ENCODE peak calls at places on chromosome 15, in nine cellular contexts. P is BE2C; D is PC-3; S is upper lobe of left lung; Z is adrenal gland; V is IMR-90; C is osteoblast; F is esophagus squamous epithelium; H is CD8-positive, alpha-beta T cell. U is an unnamed sample.

GRCh38 chr15:38514601-38515000 is 50.0 kb downstream of the RASGRP1 start:
- DNase-seq in P (no peak), H (no peak), Z (no peak), D (no peak), V (no peak), C (no peak), F (no peak), S (no peak), U (no peak)

GRCh38 chr15:32717290-32718081 is at the start of gene GREM1:
- DNase-seq in H (no peak), S (peak; percentile 80), V (peak; percentile 70), F (no peak), D (no peak), Z (no peak), P (no peak), C (peak; percentile 95), U (no peak)

GRCh38 chr15:62799037-62799436 is 243.5 kb upstream of the TPM1 start:
- DNase-seq in D (no peak), V (no peak), F (no peak), S (no peak), C (no peak), H (no peak), P (no peak), Z (no peak), U (no peak)

GRCh38 chr15:66498501-66499386 is 1.2 kb upstream of the SNAPC5 start:
- DNase-seq in S (no peak), C (no peak), P (no peak), H (no peak), F (no peak), Z (no peak), D (peak; percentile 50), V (peak; percentile 51), U (no peak)

GRCh38 chr15:57494575-57494974 is 97.1 kb upstream of the MYZAP start:
- DNase-seq in S (no peak), H (no peak), P (no peak), F (no peak), V (no peak), C (no peak), D (no peak), Z (no peak), U (no peak)

GRCh38 chr15:31271706-31272557 is 54.7 kb upstream of the KLF13 start:
- DNase-seq in S (no peak), F (no peak), C (peak; percentile 31), P (no peak), Z (peak; percentile 13), V (no peak), D (no peak), H (no peak), U (peak; percentile 58)

GRCh38 chr15:25714538-25714840 is 148.6 kb downstream of the ATP10A start:
- DNase-seq in Z (no peak), P (no peak), F (no peak), C (no peak), D (no peak), V (no peak), H (no peak), S (no peak), U (no peak)

GRCh38 chr15:70505411-70505919 is 257.9 kb downstream of the UACA start:
- DNase-seq in P (peak; percentile 68), V (peak; percentile 87), Z (no peak), S (no peak), H (no peak), C (peak; percentile 95), F (no peak), D (peak; percentile 95), U (peak; percentile 72)

GRCh38 chr15:69474291-69474690 is 21.7 kb downstream of the RPLP1 start:
- DNase-seq in H (no peak), V (peak; percentile 74), F (no peak), C (peak; percentile 78), P (no peak), Z (peak; percentile 5), S (no peak), D (no peak), U (no peak)

GRCh38 chr15:68230157-68231100 is 901 bp upstream of the CLN6 start:
- DNase-seq in C (no peak), P (peak; percentile 46), Z (no peak), D (peak; percentile 3), H (no peak), S (no peak), F (no peak), V (peak; percentile 10), U (no peak)

GRCh38 chr15:69499521-69500201 is 47.0 kb downstream of the RPLP1 start:
- DNase-seq in C (no peak), H (no peak), F (no peak), S (no peak), Z (no peak), P (no peak), V (no peak), D (no peak), U (no peak)

GRCh38 chr15:70892002-70892911 is at the start of the genes LRRC49 and THAP10:
- DNase-seq in S (peak; percentile 89), V (peak; percentile 98), P (peak; percentile 91), F (peak; percentile 30), Z (peak; percentile 84), H (no peak), D (peak; percentile 96), C (peak; percentile 91), U (peak; percentile 35)

GRCh38 chr15:71325461-71325860 is 210.2 kb downstream of the THSD4 start:
- DNase-seq in F (no peak), S (no peak), H (no peak), C (no peak), V (peak; percentile 55), P (no peak), D (peak; percentile 32), Z (no peak), U (no peak)

GRCh38 chr15:65095747-65096104 is 19.2 kb downstream of the KBTBD13 start:
- DNase-seq in C (peak; percentile 57), P (no peak), V (no peak), S (no peak), F (no peak), D (no peak), H (no peak), Z (no peak), U (no peak)

GRCh38 chr15:40932625-40933519 is 3.7 kb downstream of the DLL4 start:
- DNase-seq in H (no peak), P (no peak), S (no peak), D (peak; percentile 77), Z (no peak), C (peak; percentile 80), F (no peak), V (no peak), U (no peak)
- H3K4me3 ChIP-seq in H (no peak overlapping the region), P (no peak overlapping the region), S (no peak overlapping the region), D (no peak overlapping the region), Z (no peak overlapping the region), C (no peak overlapping the region), F (peak overlapping the region; percentile 65), V (no peak overlapping the region), U (no peak overlapping the region)

GRCh38 chr15:80836991-80837390 is 57.8 kb downstream of the CEMIP start:
- DNase-seq in F (no peak), D (no peak), S (no peak), V (no peak), C (peak; percentile 81), P (peak; percentile 30), H (no peak), Z (no peak), U (no peak)
- TF ChIP-seq CTCF in F (no peak), D (no peak), S (no peak), V (no peak), C (no peak), P (no peak), H (no peak), Z (no peak), U (no peak)

GRCh38 chr15:52787549-52788098 is 2.5 kb downstream of the ONECUT1 start:
- DNase-seq in P (no peak), S (no peak), F (no peak), Z (no peak), H (no peak), V (no peak), D (no peak), C (peak; percentile 68), U (no peak)
- H3K27me3 ChIP-seq in P (peaks cover 98% of the 10 kb centered on the region), S (peaks cover 89% of the 10 kb centered on the region), F (peaks cover 74% of the 10 kb centered on the region), Z (peaks cover 83% of the 10 kb centered on the region), H (peaks cover 40% of the 10 kb centered on the region), V (peaks cover 94% of the 10 kb centered on the region), D (peaks cover 7% of the 10 kb centered on the region), C (peaks cover 82% of the 10 kb centered on the region), U (peaks cover 41% of the 10 kb centered on the region)

DNA sequence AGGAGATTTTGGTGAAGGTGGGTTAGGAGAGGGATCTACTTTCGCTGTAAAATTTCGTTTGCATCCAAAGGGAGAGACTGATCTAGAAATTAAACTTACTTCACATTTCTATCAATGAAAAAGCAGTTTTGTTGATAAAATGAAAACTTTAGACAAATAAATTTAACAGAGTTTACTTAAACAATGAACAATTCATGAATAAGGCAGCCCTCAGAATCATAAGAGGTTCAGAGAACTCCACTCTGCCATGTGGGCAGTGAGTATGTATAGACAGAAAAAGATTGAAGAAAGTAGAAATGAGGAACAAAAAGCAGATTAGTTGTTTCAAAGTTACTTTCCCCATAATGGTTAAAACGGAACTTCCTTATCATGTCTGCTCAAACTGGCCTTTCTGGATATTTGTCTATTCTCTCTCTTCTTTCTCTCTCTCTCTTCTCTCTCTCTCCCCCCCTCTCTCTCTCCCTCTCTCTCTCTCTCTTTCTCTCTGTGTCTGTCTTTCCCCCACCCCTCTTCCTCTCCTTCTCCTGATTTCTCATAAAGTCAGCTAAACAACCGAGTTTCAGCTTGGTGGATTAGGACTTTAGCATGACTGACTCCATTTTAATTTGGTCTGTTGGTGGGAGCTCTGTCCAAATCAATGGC is 248.9 kb downstream of the TJP1 start:
- DNase-seq in S (no peak), F (no peak), P (no peak), V (no peak), Z (no peak), H (no peak), C (no peak), D (no peak), U (no peak)
- H3K4me3 ChIP-seq in S (no peak overlapping the region), F (no peak overlapping the region), P (no peak overlapping the region), V (no peak overlapping the region), Z (no peak overlapping the region), H (no peak overlapping the region), C (no peak overlapping the region), D (no peak overlapping the region), U (no peak overlapping the region)

DNA sequence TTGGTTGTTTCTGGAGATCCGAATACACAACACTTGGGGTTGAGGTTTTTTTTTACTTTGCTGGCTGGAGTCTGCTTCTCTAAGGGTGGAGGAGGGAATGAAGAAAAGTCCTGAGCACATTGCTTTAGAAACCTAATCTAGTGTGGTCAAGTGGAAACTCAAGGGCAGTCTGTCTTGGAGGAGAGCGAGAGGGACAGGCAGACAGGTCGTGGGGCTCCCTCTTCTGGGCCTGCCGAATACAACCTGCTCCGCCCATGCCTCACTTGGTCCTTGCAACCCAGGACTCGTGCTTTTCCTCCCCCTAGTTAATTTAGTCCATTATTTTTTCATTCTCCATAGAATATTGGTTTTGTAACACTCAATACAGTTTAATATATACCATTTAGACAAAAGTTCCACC is 176.7 kb upstream of the LYSMD4 start:
- DNase-seq in P (no peak), Z (no peak), S (no peak), V (no peak), C (no peak), D (peak; percentile 20), F (no peak), H (no peak), U (no peak)
- TF ChIP-seq CTCF in P (peak; percentile 59), Z (no peak), S (no peak), V (peak; percentile 6), C (peak; percentile 17), D (peak; percentile 49), F (no peak), H (no peak), U (no peak)